ENCODE peak calls at places on chromosomes 13 and 19, in five cellular contexts. N is endothelial cell, T is AG04449, Q is A549, S is fibroblast of mammary gland. K is an unnamed sample.

GRCh38 chr13:74641586-74641985 is 507.4 kb upstream of the KLF12 start:
- DNase-seq in N (no peak), T (peak; percentile 44), Q (no peak), S (peak; percentile 93), K (no peak)

GRCh38 chr13:33524086-33524485 is 238.5 kb upstream of the STARD13 start:
- DNase-seq in N (no peak), T (peak; percentile 77), Q (no peak), S (peak; percentile 89), K (no peak)

GRCh38 chr19:10694706-10695105 is 6.5 kb upstream of the QTRT1 start:
- DNase-seq in N (no peak), T (no peak), Q (no peak), S (no peak), K (no peak)

GRCh38 chr19:39778763-39779162 is at the start of gene LEUTX:
- DNase-seq in N (no peak), T (no peak), Q (no peak), S (no peak), K (no peak)

GRCh38 chr19:6272913-6273600 is 6.7 kb downstream of the MLLT1 start:
- DNase-seq in N (no peak), T (no peak), Q (no peak), S (no peak), K (no peak)

GRCh38 chr13:42354246-42355117 is 82.5 kb downstream of the AKAP11 start:
- DNase-seq in N (no peak), T (peak; percentile 28), Q (no peak), S (peak; percentile 76), K (no peak)

GRCh38 chr13:40061466-40062450 is 406.3 kb downstream of the COG6 start:
- DNase-seq in N (no peak), T (no peak), Q (no peak), S (peak; percentile 83), K (no peak)

GRCh38 chr13:73602295-73602694 is 531.9 kb downstream of the KLF12 start:
- DNase-seq in N (no peak), T (no peak), Q (no peak), S (peak; percentile 8), K (no peak)

GRCh38 chr19:40006273-40006691 is 9.4 kb downstream of the ZNF546 start:
- DNase-seq in N (no peak), T (peak; percentile 37), Q (peak; percentile 37), S (peak; percentile 94), K (no peak)

GRCh38 chr13:113491418-113491883 is 940 bp upstream of the DCUN1D2 start:
- DNase-seq in N (peak; percentile 41), T (no peak), Q (peak; percentile 46), S (peak; percentile 24), K (peak; percentile 60)

GRCh38 chr19:2227415-2228156 is 8.5 kb downstream of the PLEKHJ1 start:
- DNase-seq in N (no peak), T (no peak), Q (no peak), S (no peak), K (no peak)

GRCh38 chr13:19720039-19720438 is 62.7 kb downstream of the PSPC1 start:
- DNase-seq in N (no peak), T (no peak), Q (no peak), S (no peak), K (no peak)

GRCh38 chr13:23561261-23561660 is 9.0 kb upstream of the TNFRSF19 start:
- DNase-seq in N (no peak), T (no peak), Q (no peak), S (no peak), K (no peak)

GRCh38 chr13:109274188-109274821 is 512.1 kb downstream of the IRS2 start:
- DNase-seq in N (no peak), T (no peak), Q (no peak), S (peak; percentile 94), K (peak; percentile 52)

GRCh38 chr19:3760871-3761361 is 576 bp downstream of the APBA3 start:
- DNase-seq in N (no peak), T (no peak), Q (no peak), S (peak; percentile 17), K (no peak)

GRCh38 chr13:73235385-73235784 is 176.6 kb downstream of the KLF5 start:
- DNase-seq in N (no peak), T (no peak), Q (no peak), S (no peak), K (no peak)

GRCh38 chr13:61684976-61685682 is 269.5 kb upstream of the PCDH20 start:
- DNase-seq in N (no peak), T (no peak), Q (no peak), S (no peak), K (no peak)

GRCh38 chr19:3098515-3099346 is 4.6 kb downstream of the GNA11 start:
- DNase-seq in N (no peak), T (no peak), Q (no peak), S (peak; percentile 30), K (peak; percentile 74)

GRCh38 chr19:45074744-45075143 is 1.5 kb downstream of the ZNF296 start:
- DNase-seq in N (no peak), T (no peak), Q (no peak), S (no peak), K (no peak)

GRCh38 chr13:114101325-114101821 is 31.1 kb downstream of the RASA3 start:
- DNase-seq in N (no peak), T (no peak), Q (no peak), S (no peak), K (peak; percentile 36)

GRCh38 chr13:51475727-51476521 is 23.1 kb upstream of the INTS6 start:
- DNase-seq in N (no peak), T (no peak), Q (no peak), S (peak; percentile 38), K (no peak)

GRCh38 chr19:5092444-5092843 is 123.5 kb downstream of the KDM4B start:
- DNase-seq in N (no peak), T (no peak), Q (no peak), S (no peak), K (no peak)

GRCh38 chr19:23698711-23699520 is 11.9 kb upstream of the ZNF675 start:
- DNase-seq in N (no peak), T (no peak), Q (no peak), S (no peak), K (no peak)

GRCh38 chr19:33241530-33242101 is 16.0 kb upstream of the SLC7A10 start:
- DNase-seq in N (no peak), T (no peak), Q (no peak), S (peak; percentile 39), K (peak; percentile 69)

GRCh38 chr13:80436571-80437169 is 95.7 kb upstream of the SPRY2 start:
- DNase-seq in N (no peak), T (no peak), Q (no peak), S (peak; percentile 84), K (no peak)

GRCh38 chr13:39618546-39618945 is 15.6 kb upstream of the LHFPL6 start:
- DNase-seq in N (no peak), T (no peak), Q (no peak), S (no peak), K (no peak)

GRCh38 chr19:33300016-33300981 is 2.0 kb downstream of the CEBPA start:
- DNase-seq in N (no peak), T (no peak), Q (no peak), S (no peak), K (no peak)

GRCh38 chr19:12946092-12946845 is 607 bp downstream of the RAD23A start:
- DNase-seq in N (peak; percentile 87), T (no peak), Q (no peak), S (peak; percentile 80), K (peak; percentile 81)

GRCh38 chr19:29467824-29468401 is 57.9 kb upstream of the VSTM2B start:
- DNase-seq in N (no peak), T (no peak), Q (peak; percentile 36), S (peak; percentile 22), K (no peak)

GRCh38 chr19:2722541-2723344 is 1.6 kb upstream of the DIRAS1 start:
- DNase-seq in N (no peak), T (no peak), Q (peak; percentile 67), S (peak; percentile 77), K (peak; percentile 65)

GRCh38 chr13:65748227-65748626 is 1481.9 kb downstream of the PCDH9 start:
- DNase-seq in N (no peak), T (no peak), Q (no peak), S (no peak), K (no peak)

GRCh38 chr13:100235311-100235901 is 146.5 kb downstream of the PCCA start:
- DNase-seq in N (peak; percentile 20), T (no peak), Q (peak; percentile 23), S (peak; percentile 79), K (no peak)
- TF ChIP-seq CTCF in N (peak; percentile 75), T (peak; percentile 30), Q (peak; percentile 64), S (peak; percentile 68), K (peak; percentile 56)

DNA sequence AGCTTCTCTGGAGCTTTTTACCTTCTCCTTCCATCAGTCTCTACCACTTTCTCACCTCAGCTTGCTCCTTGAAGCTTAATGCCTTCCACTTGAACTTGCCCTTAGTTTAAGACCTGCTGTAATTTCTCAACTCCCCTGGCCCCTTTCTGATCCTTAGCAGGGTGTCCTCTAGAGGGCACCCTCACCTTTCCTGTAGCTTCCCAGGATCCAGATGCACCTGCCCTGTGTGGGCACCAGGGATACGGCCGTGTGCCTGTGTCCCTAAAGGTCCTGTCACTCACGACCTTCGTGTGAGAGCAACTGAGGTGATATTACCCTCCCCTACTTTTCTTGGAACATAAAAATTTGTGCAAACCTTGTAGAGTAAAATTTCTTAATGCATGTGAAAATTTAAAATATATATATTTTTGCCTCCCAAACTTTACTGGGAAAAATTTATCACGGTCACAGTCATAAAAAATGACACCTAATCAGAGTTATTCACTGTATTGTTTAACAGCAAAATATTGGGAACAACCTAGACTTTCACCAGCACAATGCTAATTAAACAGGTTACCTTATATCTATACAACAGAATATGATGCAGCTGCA is 46.4 kb downstream of the PSG3 start:
- DNase-seq in N (peak; percentile 57), T (no peak), Q (peak; percentile 98), S (peak; percentile 46), K (no peak)
- TF ChIP-seq CTCF in N (peak; percentile 45), T (peak; percentile 77), Q (peak; percentile 99), S (peak; percentile 72), K (no peak)

DNA sequence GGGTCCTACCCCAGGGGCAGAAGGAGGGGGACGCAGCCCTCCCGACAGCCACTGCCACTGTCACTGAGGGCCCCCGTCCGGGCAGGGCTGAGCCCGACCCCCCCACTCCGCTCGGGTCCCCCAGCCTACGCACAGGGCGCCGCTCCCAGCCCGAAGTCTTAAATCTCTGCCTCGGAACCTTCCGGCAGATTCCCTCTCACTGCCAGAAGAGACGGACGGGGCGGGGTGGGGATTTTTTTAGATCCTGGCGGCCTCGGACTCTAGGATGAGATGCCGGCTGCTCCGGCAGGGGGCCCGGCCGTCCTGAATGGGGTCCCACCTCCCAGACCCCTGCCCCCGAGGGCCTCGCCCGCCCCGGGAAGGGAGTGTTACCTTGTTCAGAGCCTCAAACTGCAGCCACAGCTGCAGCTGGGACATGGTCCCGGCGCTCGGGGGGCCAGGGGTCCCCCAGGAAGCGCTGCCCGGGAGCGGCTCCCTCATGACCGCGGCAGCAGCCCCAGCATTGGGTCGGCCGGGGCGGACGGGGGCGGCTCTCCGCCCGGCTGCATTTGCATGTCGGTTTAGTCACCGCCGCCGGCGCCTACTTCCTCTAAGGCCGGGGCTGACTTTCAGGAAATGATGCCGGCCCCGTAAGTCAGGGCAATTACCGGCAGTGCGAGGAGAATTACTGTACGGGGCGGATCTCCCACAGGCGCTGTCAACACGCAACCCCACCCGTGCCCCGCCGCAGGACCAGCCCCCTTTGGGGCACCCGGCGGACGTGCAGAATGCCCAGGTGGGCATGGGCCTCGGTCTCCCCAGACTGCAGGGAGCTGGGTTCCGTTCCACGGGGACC is 28.1 kb downstream of the GPX4 start:
- DNase-seq in N (peak; percentile 72), T (peak; percentile 50), Q (no peak), S (peak; percentile 87), K (peak; percentile 95)
- TF ChIP-seq CTCF in N (no peak), T (no peak), Q (no peak), S (no peak), K (peak; percentile 10)

GRCh38 chr13:91032104-91032503 is 315.4 kb upstream of the MIR17HG start:
- DNase-seq in N (no peak), T (no peak), Q (no peak), S (no peak), K (no peak)

GRCh38 chr13:91036886-91037285 is 310.6 kb upstream of the MIR17HG start:
- DNase-seq in N (no peak), T (no peak), Q (no peak), S (no peak), K (no peak)

GRCh38 chr13:91031508-91031907 is 316.0 kb upstream of the MIR17HG start:
- DNase-seq in N (no peak), T (no peak), Q (no peak), S (no peak), K (no peak)
- TF ChIP-seq CTCF in N (peak; percentile 13), T (no peak), Q (no peak), S (no peak), K (no peak)

K was measured in lower lobe of right lung.